ENCODE peak calls at places on chromosome 14, in five cellular contexts. U is PC-9, P is MM.1S, Y is PC-3, X is neuronal stem cell. M is an unnamed sample.

GRCh38 chr14:104294983-104295680 is 156.7 kb downstream of the KIF26A start:
- DNase-seq in Y (no peak), U (no peak), P (no peak), X (no peak), M (no peak)

GRCh38 chr14:46344327-46344937 is 307.1 kb downstream of the RPL10L start:
- DNase-seq in U (peak; percentile 1), Y (peak; percentile 64), X (peak; percentile 21), P (peak; percentile 44), M (no peak)

GRCh38 chr14:103280278-103280917 is 53.6 kb upstream of the EIF5 start:
- DNase-seq in X (no peak), U (no peak), Y (no peak), P (no peak), M (no peak)

GRCh38 chr14:27938392-27938791 is 828.2 kb upstream of the FOXG1 start:
- DNase-seq in X (no peak), P (no peak), U (no peak), Y (no peak), M (no peak)

GRCh38 chr14:96081767-96082400 is 42.7 kb downstream of the C14orf132 start:
- DNase-seq in X (no peak), Y (no peak), P (no peak), U (no peak), M (no peak)

GRCh38 chr14:105855246-105855892 is 329.0 kb downstream of the TMEM121 start:
- DNase-seq in Y (no peak), X (no peak), U (no peak), P (no peak), M (no peak)

GRCh38 chr14:88554458-88555286 is at the start of gene PTPN21:
- DNase-seq in P (peak; percentile 17), Y (peak; percentile 81), U (peak; percentile 48), X (peak; percentile 70), M (no peak)

GRCh38 chr14:87794566-87794965 is 198.4 kb downstream of the GALC start:
- DNase-seq in P (no peak), X (no peak), U (no peak), Y (no peak), M (no peak)

GRCh38 chr14:51977075-51977474 is 12.3 kb upstream of the RTRAF start:
- DNase-seq in X (no peak), U (no peak), Y (no peak), P (no peak), M (no peak)

GRCh38 chr14:51979399-51979709 is 10.0 kb upstream of the RTRAF start:
- DNase-seq in P (no peak), U (no peak), Y (no peak), X (no peak), M (no peak)

GRCh38 chr14:51981218-51981854 is 8.0 kb upstream of the RTRAF start:
- DNase-seq in P (no peak), U (no peak), X (no peak), Y (no peak), M (no peak)

GRCh38 chr14:51978566-51979398 is 10.6 kb upstream of the RTRAF start:
- DNase-seq in Y (peak; percentile 93), X (peak; percentile 86), U (peak; percentile 68), P (peak; percentile 40), M (peak; percentile 25)
- H3K4me2 ChIP-seq in Y (no peak overlapping the region), X (no peak overlapping the region), U (no peak overlapping the region), P (no peak overlapping the region), M (no peak overlapping the region)

GRCh38 chr14:68377056-68377455 is 415.8 kb downstream of the ZFP36L1 start:
- DNase-seq in X (no peak), U (no peak), P (no peak), Y (no peak), M (no peak)
- H3K4me2 ChIP-seq in X (no peak overlapping the region), U (no peak overlapping the region), P (no peak overlapping the region), Y (no peak overlapping the region), M (peak overlapping the region; percentile 4)

DNA sequence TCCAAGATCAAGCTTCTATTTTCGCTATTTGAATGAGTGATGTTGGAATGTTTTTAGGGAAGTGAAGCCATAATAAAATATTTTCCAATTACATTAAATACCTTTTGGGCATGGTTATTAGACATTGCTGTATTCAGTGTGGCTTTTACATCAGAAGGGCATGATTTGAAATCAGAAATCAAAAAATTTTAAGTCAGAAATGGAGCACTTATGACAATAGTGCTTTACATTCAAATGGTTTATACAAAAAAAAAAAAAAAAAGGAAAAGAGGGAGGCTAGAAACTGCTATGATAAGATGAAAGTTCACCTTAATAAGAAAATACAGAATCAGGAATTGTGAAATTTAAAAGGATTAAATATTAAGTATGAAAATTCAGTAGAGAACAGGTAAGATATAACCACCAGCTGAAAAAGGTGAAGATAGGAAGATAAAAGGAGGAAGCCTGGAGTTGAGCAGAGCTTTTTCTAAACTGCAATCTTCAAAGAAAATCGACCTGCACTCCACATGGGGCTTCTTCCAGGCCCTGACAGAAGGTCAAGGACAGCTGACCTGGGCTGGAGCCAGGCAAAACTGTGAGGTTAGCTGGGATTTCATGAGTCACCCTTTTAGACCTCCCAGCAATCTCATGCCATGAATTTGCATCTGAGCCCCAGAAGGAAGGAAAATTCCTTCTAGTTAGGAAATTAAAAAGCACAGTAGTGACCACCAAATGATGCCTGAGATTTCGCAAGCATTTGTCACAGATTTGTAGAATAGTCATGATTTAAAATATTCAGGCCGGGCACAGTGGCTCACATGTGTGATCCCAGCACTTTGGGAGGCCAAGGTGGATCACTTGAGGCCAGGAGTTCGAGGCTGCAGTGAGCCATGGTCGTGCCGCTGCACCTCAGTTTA is 23.4 kb upstream of the BMP4 start:
- DNase-seq in Y (no peak), X (no peak), U (peak; percentile 40), P (no peak), M (no peak)
- H3K4me2 ChIP-seq in Y (no peak overlapping the region), X (no peak overlapping the region), U (no peak overlapping the region), P (no peak overlapping the region), M (no peak overlapping the region)

GRCh38 chr14:34046799-34047520 is 96.1 kb upstream of the EGLN3 start:
- DNase-seq in P (no peak), Y (no peak), U (no peak), X (no peak), M (no peak)

GRCh38 chr14:34041220-34041619 is 90.3 kb upstream of the EGLN3 start:
- DNase-seq in U (no peak), Y (no peak), X (no peak), P (no peak), M (no peak)

GRCh38 chr14:34044666-34045306 is 93.9 kb upstream of the EGLN3 start:
- DNase-seq in Y (no peak), X (no peak), U (no peak), P (no peak), M (no peak)

GRCh38 chr14:34043627-34044372 is 92.9 kb upstream of the EGLN3 start:
- DNase-seq in U (peak; percentile 58), X (no peak), P (peak; percentile 8), Y (peak; percentile 90), M (no peak)

GRCh38 chr14:34044373-34044637 is 93.4 kb upstream of the EGLN3 start:
- DNase-seq in P (no peak), U (no peak), X (no peak), Y (no peak), M (no peak)
- H3K4me2 ChIP-seq in P (no peak overlapping the region), U (peak overlapping the region; percentile 52), X (no peak overlapping the region), Y (no peak overlapping the region), M (no peak overlapping the region)

DNA sequence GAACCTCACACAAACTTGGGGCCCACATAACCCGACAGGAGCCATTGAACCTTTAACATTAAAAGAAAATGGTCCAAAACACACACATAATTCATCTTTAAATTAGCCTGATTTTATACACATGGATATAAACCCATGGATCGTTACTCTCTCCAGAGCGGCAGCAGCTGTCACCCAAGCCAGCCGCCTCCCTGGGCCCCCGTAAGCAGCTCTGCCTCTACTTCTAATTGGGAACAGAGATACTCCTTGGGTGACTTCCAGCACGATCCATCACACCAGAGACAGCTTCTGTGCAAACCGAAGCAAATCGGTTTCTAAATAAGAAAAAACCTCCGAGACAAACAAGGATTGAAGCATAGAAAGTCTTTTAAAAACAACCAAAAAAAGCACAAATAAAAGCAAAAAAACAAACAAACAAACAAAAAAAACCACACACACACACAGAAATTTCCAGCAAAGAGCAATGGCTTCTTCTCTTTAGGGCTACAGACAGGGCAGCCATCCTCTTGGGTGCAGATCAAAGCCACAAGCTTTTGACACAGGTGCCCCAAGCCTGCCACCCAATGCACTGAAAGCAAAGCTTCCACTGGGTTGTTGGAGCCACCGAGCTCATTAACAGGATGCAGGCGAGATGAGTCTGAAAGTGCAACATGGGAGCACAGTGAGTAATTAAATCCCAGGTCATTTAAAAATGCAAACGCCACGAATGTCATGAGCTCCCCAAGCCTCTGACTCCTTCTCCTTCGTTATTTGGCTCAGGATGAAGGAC is 156.9 kb downstream of the DPF3 start:
- DNase-seq in U (no peak), P (no peak), Y (no peak), X (no peak), M (no peak)
- H3K4me2 ChIP-seq in U (no peak overlapping the region), P (no peak overlapping the region), Y (no peak overlapping the region), X (no peak overlapping the region), M (no peak overlapping the region)

GRCh38 chr14:68042002-68042401 is 222.4 kb downstream of the RAD51B start:
- DNase-seq in X (no peak), Y (no peak), U (no peak), P (no peak), M (no peak)
- H3K4me2 ChIP-seq in X (no peak overlapping the region), Y (no peak overlapping the region), U (no peak overlapping the region), P (no peak overlapping the region), M (peak overlapping the region; percentile 49)

GRCh38 chr14:75249251-75249957 is 29.2 kb upstream of the FOS start:
- DNase-seq in P (peak; percentile 92), X (no peak), Y (peak; percentile 12), U (peak; percentile 48), M (no peak)
- H3K4me2 ChIP-seq in P (peak overlapping the region; percentile 57), X (no peak overlapping the region), Y (no peak overlapping the region), U (peak overlapping the region; percentile 52), M (no peak overlapping the region)

M was measured in keratinocyte.